ENCODE peak calls at places on chromosomes 2 and 18, in five cellular contexts. I is BJ, Y is brain microvascular endothelial cell, O is fibroblast of lung, U is GM06990. D is an unnamed sample.

GRCh38 chr2:45103351-45104145 is 94.3 kb upstream of the SIX2 start:
- DNase-seq in I (no peak), Y (no peak), O (no peak), U (no peak), D (no peak)

GRCh38 chr18:48460929-48461583 is 51.9 kb upstream of the ZBTB7C start:
- DNase-seq in U (no peak), Y (no peak), I (no peak), O (peak; percentile 41), D (no peak)

GRCh38 chr2:96548558-96549465 is 12.3 kb downstream of the ARID5A start:
- DNase-seq in O (no peak), I (no peak), Y (no peak), U (no peak), D (no peak)

GRCh38 chr2:10970666-10971065 is 58.9 kb downstream of the KCNF1 start:
- DNase-seq in O (no peak), I (no peak), U (no peak), Y (no peak), D (no peak)

GRCh38 chr2:158735822-158736580 is 59.1 kb upstream of the DAPL1 start:
- DNase-seq in U (no peak), O (no peak), Y (no peak), I (no peak), D (no peak)

GRCh38 chr2:84631047-84631446 is 114.7 kb downstream of the DNAH6 start:
- DNase-seq in I (no peak), Y (peak; percentile 34), U (no peak), O (peak; percentile 63), D (peak; percentile 10)

GRCh38 chr2:136131961-136132839 is 14.3 kb upstream of the CXCR4 start:
- DNase-seq in O (no peak), U (peak; percentile 86), Y (no peak), I (no peak), D (peak; percentile 71)

GRCh38 chr2:201259216-201259615 is 1.1 kb upstream of the CASP8 start:
- DNase-seq in U (no peak), I (no peak), O (no peak), Y (no peak), D (no peak)

GRCh38 chr2:164810843-164811242 is 30.8 kb downstream of the COBLL1 start:
- DNase-seq in I (no peak), U (no peak), Y (no peak), O (peak; percentile 28), D (no peak)

GRCh38 chr2:240211598-240212424 is 71.4 kb upstream of the OTOS start:
- DNase-seq in O (no peak), I (no peak), U (no peak), Y (no peak), D (no peak)

GRCh38 chr2:129775941-129776653 is 203.4 kb upstream of the RAB6C start:
- DNase-seq in U (no peak), Y (no peak), I (no peak), O (no peak), D (no peak)

GRCh38 chr2:197144183-197144582 is 166.4 kb downstream of the ANKRD44 start:
- DNase-seq in Y (no peak), U (no peak), I (no peak), O (no peak), D (no peak)

GRCh38 chr2:209965723-209966122 is 36.7 kb upstream of the RPE start:
- DNase-seq in O (no peak), Y (no peak), U (no peak), I (no peak), D (no peak)

GRCh38 chr2:68755071-68755470 is 20.5 kb downstream of the ARHGAP25 start:
- DNase-seq in O (peak; percentile 51), Y (no peak), I (peak; percentile 9), U (no peak), D (no peak)

GRCh38 chr2:200812122-200813022 is 662 bp downstream of the BZW1 start:
- DNase-seq in O (peak; percentile 72), Y (no peak), I (no peak), U (peak; percentile 85), D (no peak)

GRCh38 chr2:129464036-129464435 is 515.4 kb upstream of the RAB6C start:
- DNase-seq in U (peak; percentile 30), O (no peak), Y (no peak), I (no peak), D (no peak)

GRCh38 chr2:72442270-72442669 is 294.6 kb upstream of the CYP26B1 start:
- DNase-seq in U (no peak), I (no peak), Y (no peak), O (no peak), D (no peak)

GRCh38 chr2:40395169-40396023 is 56.5 kb downstream of the SLC8A1 start:
- DNase-seq in Y (no peak), I (no peak), O (no peak), U (no peak), D (no peak)

GRCh38 chr2:223896751-223897320 is 48.3 kb downstream of the WDFY1 start:
- DNase-seq in Y (peak; percentile 25), U (peak; percentile 78), O (peak; percentile 21), I (no peak), D (no peak)

GRCh38 chr18:487371-487770 is 13.1 kb downstream of the COLEC12 start:
- DNase-seq in Y (no peak), U (no peak), I (no peak), O (no peak), D (no peak)

GRCh38 chr2:73995810-73996209 is 11.1 kb downstream of the TET3 start:
- DNase-seq in I (no peak), U (no peak), Y (no peak), O (no peak), D (no peak)

GRCh38 chr2:160010361-160011145 is 51.9 kb downstream of the PLA2R1 start:
- DNase-seq in U (no peak), O (no peak), Y (no peak), I (no peak), D (no peak)

GRCh38 chr2:73050011-73050617 is 21.4 kb downstream of the SFXN5 start:
- DNase-seq in I (no peak), O (no peak), U (no peak), Y (no peak), D (peak; percentile 60)

GRCh38 chr18:76144844-76145243 is 350.2 kb downstream of the ZNF516 start:
- DNase-seq in I (no peak), O (no peak), U (no peak), Y (no peak), D (no peak)

GRCh38 chr18:68438983-68439382 is 275.9 kb downstream of the TMX3 start:
- DNase-seq in O (peak; percentile 78), I (peak; percentile 87), U (no peak), Y (no peak), D (no peak)

GRCh38 chr2:119196301-119197124 is 27.1 kb upstream of the STEAP3 start:
- DNase-seq in I (no peak), O (no peak), Y (no peak), U (no peak), D (no peak)

DNA sequence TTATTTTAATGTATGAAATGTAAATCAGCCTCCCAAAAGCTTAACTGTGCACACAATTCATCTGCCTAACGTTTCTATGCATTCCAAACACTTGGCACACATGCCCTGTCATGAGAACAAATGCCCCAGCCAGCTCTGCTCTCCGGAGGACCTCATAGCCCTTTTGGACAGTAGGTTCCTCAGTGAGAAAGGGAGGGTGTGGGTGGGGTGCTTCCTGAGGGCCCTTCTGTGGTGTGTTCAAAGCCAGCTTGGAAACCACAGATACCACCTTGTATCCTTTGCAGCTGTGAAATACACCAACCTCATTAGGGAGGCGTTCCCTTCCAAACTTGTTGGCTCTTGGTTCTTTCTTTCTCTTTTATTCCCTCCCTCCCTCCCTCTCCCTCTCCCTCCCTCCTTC is 102.2 kb upstream of the ASB18 start:
- DNase-seq in I (no peak), U (no peak), Y (no peak), O (no peak), D (peak; percentile 80)
- H3K4me3 ChIP-seq in I (no peak overlapping the region), U (no peak overlapping the region), Y (no peak overlapping the region), O (no peak overlapping the region), D (no peak overlapping the region)

GRCh38 chr2:207107551-207107950 is 58.2 kb downstream of the KLF7 start:
- DNase-seq in U (no peak), O (no peak), I (no peak), Y (no peak), D (no peak)
- H3K4me3 ChIP-seq in U (no peak overlapping the region), O (no peak overlapping the region), I (no peak overlapping the region), Y (no peak overlapping the region), D (no peak overlapping the region)

GRCh38 chr2:206971805-206972204 is 32.5 kb downstream of the CPO start:
- DNase-seq in I (peak; percentile 35), Y (no peak), U (no peak), O (peak; percentile 60), D (no peak)
- H3K4me3 ChIP-seq in I (no peak overlapping the region), Y (no peak overlapping the region), U (no peak overlapping the region), O (no peak overlapping the region), D (no peak overlapping the region)

GRCh38 chr2:217977840-217978535 is 24.8 kb downstream of the TNS1 start:
- DNase-seq in Y (no peak), I (no peak), O (no peak), U (no peak), D (no peak)
- H3K4me3 ChIP-seq in Y (peak overlapping the region; percentile 54), I (no peak overlapping the region), O (no peak overlapping the region), U (no peak overlapping the region), D (no peak overlapping the region)

GRCh38 chr2:204539010-204539385 is 6.3 kb upstream of the PARD3B start:
- DNase-seq in Y (peak; percentile 2), O (no peak), I (no peak), U (no peak), D (no peak)

GRCh38 chr2:204535764-204536163 is 9.5 kb upstream of the PARD3B start:
- DNase-seq in I (no peak), Y (no peak), U (no peak), O (no peak), D (no peak)

GRCh38 chr2:204541637-204542036 is 3.6 kb upstream of the PARD3B start:
- DNase-seq in Y (no peak), O (no peak), U (no peak), I (no peak), D (no peak)

GRCh38 chr2:204535356-204535755 is 9.9 kb upstream of the PARD3B start:
- DNase-seq in I (no peak), Y (no peak), U (no peak), O (no peak), D (no peak)

GRCh38 chr2:204538179-204539009 is 6.9 kb upstream of the PARD3B start:
- DNase-seq in O (peak; percentile 67), U (no peak), I (no peak), Y (peak; percentile 41), D (no peak)
- H3K4me3 ChIP-seq in O (peak overlapping the region; percentile 42), U (no peak overlapping the region), I (peak overlapping the region; percentile 17), Y (peak overlapping the region; percentile 29), D (no peak overlapping the region)

DNA sequence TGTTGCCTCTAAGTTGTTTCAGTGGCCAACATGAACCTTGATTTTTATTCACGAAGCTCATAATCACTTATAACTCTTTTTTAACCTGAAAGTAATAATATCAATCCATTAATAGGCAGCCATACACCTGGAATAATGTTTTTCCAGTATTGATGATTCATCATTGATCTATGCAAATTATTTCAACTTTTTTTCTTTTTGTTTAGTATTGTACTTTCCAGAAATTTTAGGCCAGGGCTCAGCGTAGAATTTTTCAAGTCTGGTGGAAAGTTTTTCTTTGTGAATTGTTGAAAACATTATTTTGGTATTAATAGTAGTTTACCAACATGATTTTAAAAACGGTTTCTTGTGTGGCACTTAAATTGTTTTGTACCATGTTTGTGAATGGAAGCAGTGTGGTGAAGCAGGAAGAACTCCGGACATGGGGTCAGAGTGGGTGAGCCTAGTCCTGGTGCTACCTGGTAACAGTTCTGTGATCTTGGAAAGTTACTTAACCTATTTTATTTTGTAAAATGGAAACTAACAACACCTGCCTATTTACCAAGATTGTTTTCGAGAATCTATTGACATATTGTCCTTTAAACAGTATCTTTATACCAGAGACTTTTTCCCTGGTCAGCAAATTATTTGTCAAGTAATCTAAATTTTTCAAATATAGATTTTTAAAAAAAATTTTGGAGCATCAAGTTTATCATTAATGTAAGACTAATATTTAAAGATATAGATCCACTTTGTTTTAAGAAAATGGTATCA is 2.3 kb downstream of the INSIG2 start:
- DNase-seq in I (no peak), U (no peak), Y (no peak), O (no peak), D (no peak)
- H3K4me3 ChIP-seq in I (no peak overlapping the region), U (no peak overlapping the region), Y (no peak overlapping the region), O (no peak overlapping the region), D (no peak overlapping the region)